ENCODE peak calls at places on chromosomes 7 and 10, in eight cellular contexts. H is breast epithelium; K is stimulated activated CD4-positive, alpha-beta T cell treated with anti-CD3 and anti-CD28 coated beads, Interleukin-15, amount 100 ng/mL, for 1 hour; C is heart left ventricle; L is activated T-cell treated with anti-CD3 and anti-CD28 coated beads, Interleukin-2, amount 50 U/mL, for 48 hours; Q is Daoy; I is anterior cingulate cortex; Z is HCEC 1CT. O is an unnamed sample.

GRCh38 chr7:30652951-30653641 is 29.2 kb downstream of the CRHR2 start:
- DNase-seq in H (no peak), K (no peak), C (peak; percentile 3), L (no peak), Q (no peak), I (no peak), Z (no peak), O (no peak)

GRCh38 chr7:155365146-155365874 is 67.6 kb downstream of the INSIG1 start:
- DNase-seq in H (no peak), K (no peak), C (no peak), L (no peak), Q (no peak), I (no peak), Z (no peak), O (no peak)

GRCh38 chr7:127713758-127714157 is 61.8 kb downstream of the SND1 start:
- DNase-seq in H (no peak), K (no peak), C (no peak), L (no peak), Q (no peak), I (no peak), Z (no peak), O (no peak)

GRCh38 chr7:117619690-117620089 is 139.9 kb downstream of the CFTR start:
- DNase-seq in H (no peak), K (no peak), C (no peak), L (no peak), Q (no peak), I (no peak), Z (no peak), O (no peak)

GRCh38 chr10:132993271-132994260 is 51.2 kb upstream of the CFAP46 start:
- DNase-seq in H (no peak), K (no peak), C (no peak), L (no peak), Q (no peak), I (no peak), Z (no peak), O (no peak)

GRCh38 chr10:63268798-63269503 is 135.8 kb downstream of the NRBF2 start:
- DNase-seq in H (peak; percentile 93), K (peak; percentile 63), C (peak; percentile 88), L (peak; percentile 81), Q (peak; percentile 91), I (peak; percentile 79), Z (peak; percentile 97), O (peak; percentile 92)

GRCh38 chr7:75776295-75776971 is 4.4 kb upstream of the CCL26 start:
- DNase-seq in H (no peak), K (peak; percentile 16), C (no peak), L (peak; percentile 72), Q (peak; percentile 79), I (no peak), Z (peak; percentile 91), O (peak; percentile 44)

GRCh38 chr10:124465003-124465776 is 3.6 kb downstream of the LHPP start:
- DNase-seq in H (no peak), K (no peak), C (no peak), L (no peak), Q (no peak), I (no peak), Z (no peak), O (no peak)

GRCh38 chr7:4849390-4849789 is 12.4 kb downstream of the PAPOLB start:
- DNase-seq in H (no peak), K (no peak), C (no peak), L (no peak), Q (peak; percentile 60), I (peak; percentile 14), Z (peak; percentile 10), O (peak; percentile 15)